ENCODE peak calls at places on chromosomes 7 and 10, in ten cellular contexts. One of them, this sample, is unnamed. For H3K36me3, the result is how much of the 10 kb centered on the place peaks cover.

GRCh38 chr7:100875356-100875751 is 451 bp downstream of the SRRT start:
- DNase-seq in neural progenitor cell: peak
- DNase-seq in H1: no peak
- DNase-seq in right lobe of liver: no peak
- DNase-seq in transverse colon: no peak
- DNase-seq in stomach: no peak
- DNase-seq in CD8-positive, alpha-beta memory T cell: no peak
- DNase-seq in CD8-positive, alpha-beta T cell: no peak
- DNase-seq in left ventricle myocardium inferior: peak
- DNase-seq in adrenal gland: no peak
- DNase-seq in this sample: no peak

GRCh38 chr10:22665329-22665728 is 49.0 kb downstream of the PIP4K2A start:
- DNase-seq in neural progenitor cell: no peak
- DNase-seq in H1: no peak
- DNase-seq in right lobe of liver: no peak
- DNase-seq in transverse colon: no peak
- DNase-seq in stomach: no peak
- DNase-seq in CD8-positive, alpha-beta memory T cell: no peak
- DNase-seq in CD8-positive, alpha-beta T cell: no peak
- DNase-seq in left ventricle myocardium inferior: no peak
- DNase-seq in adrenal gland: no peak
- DNase-seq in this sample: no peak

GRCh38 chr7:41842956-41843355 is 140.1 kb upstream of the INHBA start:
- DNase-seq in neural progenitor cell: no peak
- DNase-seq in H1: no peak
- DNase-seq in right lobe of liver: no peak
- DNase-seq in transverse colon: no peak
- DNase-seq in stomach: no peak
- DNase-seq in CD8-positive, alpha-beta memory T cell: no peak
- DNase-seq in CD8-positive, alpha-beta T cell: no peak
- DNase-seq in left ventricle myocardium inferior: no peak
- DNase-seq in adrenal gland: no peak
- DNase-seq in this sample: no peak

GRCh38 chr10:725786-726185 is 36.3 kb upstream of the DIP2C start:
- DNase-seq in neural progenitor cell: no peak
- DNase-seq in H1: no peak
- DNase-seq in right lobe of liver: no peak
- DNase-seq in transverse colon: no peak
- DNase-seq in stomach: no peak
- DNase-seq in CD8-positive, alpha-beta memory T cell: no peak
- DNase-seq in CD8-positive, alpha-beta T cell: no peak
- DNase-seq in left ventricle myocardium inferior: no peak
- DNase-seq in adrenal gland: no peak
- DNase-seq in this sample: no peak

GRCh38 chr7:151984612-151985011 is 28.4 kb downstream of the GALNTL5 start:
- DNase-seq in neural progenitor cell: no peak
- DNase-seq in H1: no peak
- DNase-seq in right lobe of liver: no peak
- DNase-seq in transverse colon: no peak
- DNase-seq in stomach: no peak
- DNase-seq in CD8-positive, alpha-beta memory T cell: no peak
- DNase-seq in CD8-positive, alpha-beta T cell: no peak
- DNase-seq in left ventricle myocardium inferior: no peak
- DNase-seq in adrenal gland: no peak
- DNase-seq in this sample: no peak

GRCh38 chr10:124013916-124014315 is 79.5 kb downstream of the CHST15 start:
- DNase-seq in neural progenitor cell: no peak
- DNase-seq in H1: no peak
- DNase-seq in right lobe of liver: no peak
- DNase-seq in transverse colon: no peak
- DNase-seq in stomach: no peak
- DNase-seq in CD8-positive, alpha-beta memory T cell: peak
- DNase-seq in CD8-positive, alpha-beta T cell: no peak
- DNase-seq in left ventricle myocardium inferior: no peak
- DNase-seq in adrenal gland: no peak
- DNase-seq in this sample: no peak

GRCh38 chr10:93437946-93438795 is 44.0 kb downstream of the MYOF start:
- DNase-seq in neural progenitor cell: peak
- DNase-seq in H1: no peak
- DNase-seq in right lobe of liver: no peak
- DNase-seq in transverse colon: no peak
- DNase-seq in stomach: no peak
- DNase-seq in CD8-positive, alpha-beta memory T cell: no peak
- DNase-seq in CD8-positive, alpha-beta T cell: no peak
- DNase-seq in left ventricle myocardium inferior: no peak
- DNase-seq in adrenal gland: no peak
- DNase-seq in this sample: no peak

GRCh38 chr10:29555746-29556481 is 78.9 kb downstream of the SVIL start:
- DNase-seq in neural progenitor cell: peak
- DNase-seq in H1: no peak
- DNase-seq in right lobe of liver: no peak
- DNase-seq in transverse colon: no peak
- DNase-seq in stomach: no peak
- DNase-seq in CD8-positive, alpha-beta memory T cell: no peak
- DNase-seq in CD8-positive, alpha-beta T cell: no peak
- DNase-seq in left ventricle myocardium inferior: no peak
- DNase-seq in adrenal gland: no peak
- DNase-seq in this sample: no peak

GRCh38 chr10:99619090-99619800 is 994 bp downstream of the SLC25A28 start:
- DNase-seq in neural progenitor cell: peak
- DNase-seq in H1: no peak
- DNase-seq in right lobe of liver: no peak
- DNase-seq in transverse colon: no peak
- DNase-seq in stomach: no peak
- DNase-seq in CD8-positive, alpha-beta memory T cell: no peak
- DNase-seq in CD8-positive, alpha-beta T cell: no peak
- DNase-seq in left ventricle myocardium inferior: no peak
- DNase-seq in adrenal gland: no peak
- DNase-seq in this sample: no peak

GRCh38 chr10:34252111-34252510 is 563.0 kb downstream of the PARD3 start:
- DNase-seq in neural progenitor cell: no peak
- DNase-seq in H1: peak
- DNase-seq in right lobe of liver: no peak
- DNase-seq in transverse colon: no peak
- DNase-seq in stomach: peak
- DNase-seq in CD8-positive, alpha-beta memory T cell: no peak
- DNase-seq in CD8-positive, alpha-beta T cell: no peak
- DNase-seq in left ventricle myocardium inferior: no peak
- DNase-seq in adrenal gland: peak
- DNase-seq in this sample: no peak

GRCh38 chr7:77395543-77395942 is 20.6 kb downstream of the GSAP start:
- DNase-seq in neural progenitor cell: no peak
- DNase-seq in H1: no peak
- DNase-seq in right lobe of liver: no peak
- DNase-seq in transverse colon: no peak
- DNase-seq in stomach: no peak
- DNase-seq in CD8-positive, alpha-beta memory T cell: no peak
- DNase-seq in CD8-positive, alpha-beta T cell: no peak
- DNase-seq in left ventricle myocardium inferior: no peak
- DNase-seq in adrenal gland: no peak
- DNase-seq in this sample: no peak

GRCh38 chr10:104614245-104614831 is 26.8 kb upstream of the SORCS3 start:
- DNase-seq in neural progenitor cell: peak
- DNase-seq in H1: no peak
- DNase-seq in right lobe of liver: no peak
- DNase-seq in transverse colon: no peak
- DNase-seq in stomach: no peak
- DNase-seq in CD8-positive, alpha-beta memory T cell: no peak
- DNase-seq in CD8-positive, alpha-beta T cell: no peak
- DNase-seq in left ventricle myocardium inferior: no peak
- DNase-seq in adrenal gland: peak
- DNase-seq in this sample: no peak

GRCh38 chr7:73841689-73842247 is 548 bp downstream of the METTL27 start:
- DNase-seq in neural progenitor cell: peak
- DNase-seq in H1: no peak
- DNase-seq in right lobe of liver: no peak
- DNase-seq in transverse colon: peak
- DNase-seq in stomach: no peak
- DNase-seq in CD8-positive, alpha-beta memory T cell: no peak
- DNase-seq in CD8-positive, alpha-beta T cell: no peak
- DNase-seq in left ventricle myocardium inferior: no peak
- DNase-seq in adrenal gland: no peak
- DNase-seq in this sample: no peak

GRCh38 chr7:117381357-117381756 is 45.9 kb downstream of the ASZ1 start:
- DNase-seq in neural progenitor cell: no peak
- DNase-seq in H1: no peak
- DNase-seq in right lobe of liver: no peak
- DNase-seq in transverse colon: no peak
- DNase-seq in stomach: no peak
- DNase-seq in CD8-positive, alpha-beta memory T cell: no peak
- DNase-seq in CD8-positive, alpha-beta T cell: no peak
- DNase-seq in left ventricle myocardium inferior: no peak
- DNase-seq in adrenal gland: no peak
- DNase-seq in this sample: no peak

GRCh38 chr7:111071556-111071955 is 19.4 kb upstream of the LRRN3 start:
- DNase-seq in neural progenitor cell: no peak
- DNase-seq in H1: no peak
- DNase-seq in right lobe of liver: no peak
- DNase-seq in transverse colon: no peak
- DNase-seq in stomach: no peak
- DNase-seq in CD8-positive, alpha-beta memory T cell: no peak
- DNase-seq in CD8-positive, alpha-beta T cell: no peak
- DNase-seq in left ventricle myocardium inferior: no peak
- DNase-seq in adrenal gland: no peak
- DNase-seq in this sample: no peak

GRCh38 chr10:106424981-106425380 is 739.5 kb downstream of the SORCS1 start:
- DNase-seq in neural progenitor cell: no peak
- DNase-seq in H1: no peak
- DNase-seq in right lobe of liver: no peak
- DNase-seq in transverse colon: no peak
- DNase-seq in stomach: no peak
- DNase-seq in CD8-positive, alpha-beta memory T cell: no peak
- DNase-seq in CD8-positive, alpha-beta T cell: no peak
- DNase-seq in left ventricle myocardium inferior: no peak
- DNase-seq in adrenal gland: no peak
- DNase-seq in this sample: no peak

DNA sequence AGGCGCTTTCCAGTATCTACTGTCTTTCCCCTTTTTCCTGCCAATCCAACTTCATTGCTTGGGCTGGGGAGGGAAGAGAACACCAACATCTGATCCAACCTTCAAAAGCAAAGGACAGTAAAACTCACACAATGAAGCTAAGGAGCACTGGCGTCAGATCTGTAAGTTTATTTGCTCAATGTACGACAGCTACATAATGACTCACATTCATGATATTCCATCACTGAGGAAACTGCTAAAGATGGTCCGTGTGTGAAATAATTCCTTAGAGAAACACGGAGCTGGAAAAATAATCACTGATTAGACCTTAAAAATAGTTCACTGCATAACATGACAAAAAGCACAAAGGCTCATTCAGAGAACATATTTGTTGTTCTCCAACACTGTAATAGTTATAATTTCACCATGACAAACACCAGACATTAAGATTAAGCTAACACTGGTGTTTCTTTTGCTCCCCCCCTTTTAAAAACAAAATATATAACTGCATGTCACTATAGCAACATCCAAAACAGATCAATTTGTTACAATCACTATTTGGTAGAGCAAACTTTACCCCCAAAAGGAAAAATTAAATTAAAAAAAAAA is 24.3 kb downstream of the HSPB1 start:
- DNase-seq in neural progenitor cell: no peak
- DNase-seq in H1: no peak
- DNase-seq in right lobe of liver: no peak
- DNase-seq in transverse colon: no peak
- DNase-seq in stomach: no peak
- DNase-seq in CD8-positive, alpha-beta memory T cell: no peak
- DNase-seq in CD8-positive, alpha-beta T cell: no peak
- DNase-seq in left ventricle myocardium inferior: no peak
- DNase-seq in adrenal gland: no peak
- DNase-seq in this sample: no peak
- H3K36me3 ChIP-seq in neural progenitor cell: under half
- H3K36me3 ChIP-seq in H1: under half
- H3K36me3 ChIP-seq in right lobe of liver: under half
- H3K36me3 ChIP-seq in transverse colon: under half
- H3K36me3 ChIP-seq in stomach: half or more
- H3K36me3 ChIP-seq in CD8-positive, alpha-beta memory T cell: under half
- H3K36me3 ChIP-seq in CD8-positive, alpha-beta T cell: under half
- H3K36me3 ChIP-seq in left ventricle myocardium inferior: half or more
- H3K36me3 ChIP-seq in adrenal gland: under half
- H3K36me3 ChIP-seq in this sample: half or more

GRCh38 chr10:44864637-44865288 is 46.4 kb upstream of the TMEM72 start:
- DNase-seq in neural progenitor cell: peak
- DNase-seq in H1: peak
- DNase-seq in right lobe of liver: peak
- DNase-seq in transverse colon: peak
- DNase-seq in stomach: peak
- DNase-seq in CD8-positive, alpha-beta memory T cell: peak
- DNase-seq in CD8-positive, alpha-beta T cell: peak
- DNase-seq in left ventricle myocardium inferior: peak
- DNase-seq in adrenal gland: peak
- DNase-seq in this sample: no peak
- H3K4me3 ChIP-seq in neural progenitor cell: peak
- H3K4me3 ChIP-seq in H1: peak
- H3K4me3 ChIP-seq in right lobe of liver: peak
- H3K4me3 ChIP-seq in transverse colon: peak
- H3K4me3 ChIP-seq in stomach: peak
- H3K4me3 ChIP-seq in CD8-positive, alpha-beta memory T cell: peak
- H3K4me3 ChIP-seq in CD8-positive, alpha-beta T cell: peak
- H3K4me3 ChIP-seq in left ventricle myocardium inferior: peak
- H3K4me3 ChIP-seq in adrenal gland: peak
- H3K4me3 ChIP-seq in this sample: peak

DNA sequence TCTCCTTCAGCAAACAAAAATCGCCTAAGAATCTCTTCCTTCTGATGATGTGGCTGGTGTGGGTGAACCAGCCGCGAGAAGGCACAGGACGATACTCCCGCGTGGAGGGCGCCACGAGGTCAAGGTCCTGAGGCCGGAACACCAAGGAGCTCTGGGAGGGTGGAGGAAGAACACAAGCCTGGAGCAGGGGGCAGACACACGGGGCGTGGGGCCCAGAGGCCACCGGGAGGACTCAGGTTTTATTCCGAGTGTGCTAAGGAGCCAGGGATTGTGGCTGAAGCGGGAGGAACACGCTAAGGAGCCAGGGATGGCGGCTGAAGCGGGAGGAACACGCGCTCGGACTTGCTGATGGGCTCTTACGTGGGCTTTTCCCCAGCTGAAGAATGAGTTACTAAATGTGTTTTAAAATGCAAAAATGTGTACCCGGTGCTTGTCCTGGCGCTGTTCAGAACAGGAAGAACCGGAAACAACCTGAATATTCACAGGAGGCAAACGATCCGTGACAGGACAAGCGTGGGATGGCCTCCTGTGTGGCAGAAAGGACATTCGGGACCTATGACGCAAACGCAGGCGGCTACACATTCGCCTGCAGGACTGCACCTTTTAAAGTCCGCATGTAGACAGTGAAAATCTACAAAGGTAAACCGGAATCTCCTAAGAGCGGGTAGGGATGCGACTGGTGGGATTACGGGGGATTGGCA is 64.0 kb downstream of the MAD1L1 start:
- DNase-seq in neural progenitor cell: no peak
- DNase-seq in H1: no peak
- DNase-seq in right lobe of liver: no peak
- DNase-seq in transverse colon: no peak
- DNase-seq in stomach: no peak
- DNase-seq in CD8-positive, alpha-beta memory T cell: no peak
- DNase-seq in CD8-positive, alpha-beta T cell: no peak
- DNase-seq in left ventricle myocardium inferior: no peak
- DNase-seq in adrenal gland: no peak
- DNase-seq in this sample: no peak
- H3K36me3 ChIP-seq in neural progenitor cell: under half
- H3K36me3 ChIP-seq in H1: under half
- H3K36me3 ChIP-seq in right lobe of liver: under half
- H3K36me3 ChIP-seq in transverse colon: under half
- H3K36me3 ChIP-seq in stomach: under half
- H3K36me3 ChIP-seq in CD8-positive, alpha-beta memory T cell: under half
- H3K36me3 ChIP-seq in CD8-positive, alpha-beta T cell: under half
- H3K36me3 ChIP-seq in left ventricle myocardium inferior: under half
- H3K36me3 ChIP-seq in adrenal gland: under half
- H3K36me3 ChIP-seq in this sample: under half

GRCh38 chr7:157689269-157690057 is 352.7 kb downstream of the DNAJB6 start:
- DNase-seq in neural progenitor cell: peak
- DNase-seq in H1: no peak
- DNase-seq in right lobe of liver: no peak
- DNase-seq in transverse colon: no peak
- DNase-seq in stomach: peak
- DNase-seq in CD8-positive, alpha-beta memory T cell: peak
- DNase-seq in CD8-positive, alpha-beta T cell: no peak
- DNase-seq in left ventricle myocardium inferior: no peak
- DNase-seq in adrenal gland: no peak
- DNase-seq in this sample: no peak
- H3K4me3 ChIP-seq in neural progenitor cell: peak
- H3K4me3 ChIP-seq in H1: peak
- H3K4me3 ChIP-seq in right lobe of liver: no peak
- H3K4me3 ChIP-seq in transverse colon: peak
- H3K4me3 ChIP-seq in stomach: peak
- H3K4me3 ChIP-seq in CD8-positive, alpha-beta memory T cell: no peak
- H3K4me3 ChIP-seq in CD8-positive, alpha-beta T cell: no peak
- H3K4me3 ChIP-seq in left ventricle myocardium inferior: peak
- H3K4me3 ChIP-seq in adrenal gland: no peak
- H3K4me3 ChIP-seq in this sample: no peak